ENCODE peak calls at places on chromosomes 4 and X, in eight cellular contexts. Z is fibroblast of pulmonary artery, S is AG09319, K is WTC11, X is AG08396, V is HS-27A, D is ascending aorta, U is midbrain. M is an unnamed sample.

GRCh38 chr4:18390655-18391369 is 369.3 kb upstream of the LCORL start:
- DNase-seq in Z (no peak), S (no peak), K (no peak), X (peak; percentile 3), V (no peak), D (no peak), U (no peak), M (no peak)

GRCh38 chr4:141759796-141760425 is 123.5 kb downstream of the IL15 start:
- DNase-seq in Z (peak; percentile 60), S (no peak), K (no peak), X (no peak), V (no peak), D (no peak), U (no peak), M (peak; percentile 52)

GRCh38 chr4:25760048-25760447 is 102.7 kb downstream of the SEL1L3 start:
- DNase-seq in Z (no peak), S (no peak), K (no peak), X (no peak), V (no peak), D (no peak), U (no peak), M (no peak)

GRCh38 chr4:102599455-102599854 is 98.3 kb downstream of the NFKB1 start:
- DNase-seq in Z (no peak), S (no peak), K (no peak), X (no peak), V (no peak), D (no peak), U (no peak), M (no peak)

GRCh38 chr4:130125468-130125867 is 1029.5 kb downstream of the C4orf33 start:
- DNase-seq in Z (peak; percentile 17), S (no peak), K (no peak), X (no peak), V (no peak), D (no peak), U (peak; percentile 26), M (no peak)

GRCh38 chr4:51870441-51871188 is 27.7 kb downstream of the DCUN1D4 start:
- DNase-seq in Z (no peak), S (no peak), K (no peak), X (no peak), V (no peak), D (no peak), U (no peak), M (no peak)

GRCh38 chrX:1813809-1814208 is 198.9 kb downstream of the ASMT start:
- DNase-seq in Z (no peak), S (no peak), K (no peak), X (no peak), V (no peak), D (no peak), U (no peak), M (no peak)

GRCh38 chrX:54479471-54480122 is 16.4 kb downstream of the FGD1 start:
- DNase-seq in Z (no peak), S (no peak), K (peak; percentile 63), X (no peak), V (no peak), D (no peak), U (no peak), M (no peak)

GRCh38 chr4:54152846-54153600 is 53.1 kb downstream of the GSX2 start:
- DNase-seq in Z (peak; percentile 50), S (peak; percentile 3), K (no peak), X (peak; percentile 77), V (peak; percentile 88), D (no peak), U (no peak), M (peak; percentile 78)

GRCh38 chrX:150446151-150446550 is 83.0 kb downstream of the MAMLD1 start:
- DNase-seq in Z (peak; percentile 34), S (no peak), K (no peak), X (no peak), V (no peak), D (no peak), U (no peak), M (no peak)

GRCh38 chr4:34046580-34046979 is 2197.7 kb downstream of the ARAP2 start:
- DNase-seq in Z (peak; percentile 81), S (peak; percentile 16), K (no peak), X (no peak), V (peak; percentile 9), D (no peak), U (no peak), M (peak; percentile 35)

GRCh38 chr4:89681219-89681618 is 155.7 kb downstream of the SNCA start:
- DNase-seq in Z (no peak), S (no peak), K (peak; percentile 72), X (no peak), V (no peak), D (no peak), U (no peak), M (no peak)

GRCh38 chr4:82017680-82018079 is 356.1 kb downstream of the HNRNPD start:
- DNase-seq in Z (peak; percentile 49), S (no peak), K (no peak), X (no peak), V (no peak), D (no peak), U (no peak), M (peak; percentile 23)

GRCh38 chr4:2768921-2769336 is 12.8 kb upstream of the TNIP2 start:
- DNase-seq in Z (no peak), S (no peak), K (no peak), X (peak; percentile 12), V (no peak), D (no peak), U (no peak), M (no peak)

GRCh38 chrX:69014200-69014599 is 151.1 kb downstream of the PJA1 start:
- DNase-seq in Z (peak; percentile 94), S (no peak), K (no peak), X (no peak), V (no peak), D (no peak), U (no peak), M (peak; percentile 42)

GRCh38 chrX:149497626-149498025 is 7.5 kb downstream of the IDS start:
- DNase-seq in Z (no peak), S (peak; percentile 34), K (no peak), X (peak; percentile 39), V (no peak), D (no peak), U (no peak), M (peak; percentile 78)

GRCh38 chr4:140372607-140373327 is 679 bp upstream of the SCOC start:
- DNase-seq in Z (peak; percentile 28), S (no peak), K (no peak), X (peak; percentile 12), V (no peak), D (no peak), U (peak; percentile 29), M (peak; percentile 4)

GRCh38 chr4:40923326-40924095 is 173.8 kb downstream of the NSUN7 start:
- DNase-seq in Z (no peak), S (no peak), K (no peak), X (no peak), V (no peak), D (no peak), U (peak; percentile 82), M (no peak)

GRCh38 chrX:12360389-12360788 is 222.1 kb downstream of the FRMPD4 start:
- DNase-seq in Z (peak; percentile 70), S (peak; percentile 18), K (no peak), X (no peak), V (peak; percentile 47), D (no peak), U (no peak), M (peak; percentile 82)

GRCh38 chr4:154490589-154491340 is 834 bp downstream of the DCHS2 start:
- DNase-seq in Z (no peak), S (no peak), K (peak; percentile 55), X (no peak), V (no peak), D (no peak), U (no peak), M (no peak)

GRCh38 chr4:165524532-165525190 is 145.9 kb downstream of the CPE start:
- DNase-seq in Z (peak; percentile 73), S (no peak), K (no peak), X (no peak), V (no peak), D (no peak), U (no peak), M (no peak)

GRCh38 chrX:82748901-82749505 is 759.1 kb upstream of the POU3F4 start:
- DNase-seq in Z (no peak), S (no peak), K (no peak), X (no peak), V (no peak), D (no peak), U (no peak), M (no peak)

GRCh38 chr4:92606227-92606626 is 302.5 kb downstream of the GRID2 start:
- DNase-seq in Z (no peak), S (no peak), K (no peak), X (no peak), V (no peak), D (no peak), U (no peak), M (no peak)

GRCh38 chr4:38538517-38538916 is 125.5 kb upstream of the KLF3 start:
- DNase-seq in Z (no peak), S (no peak), K (no peak), X (no peak), V (no peak), D (no peak), U (no peak), M (no peak)

GRCh38 chrX:1794586-1794985 is 179.7 kb downstream of the ASMT start:
- DNase-seq in Z (no peak), S (no peak), K (no peak), X (no peak), V (no peak), D (no peak), U (no peak), M (no peak)

GRCh38 chr4:70336043-70336442 is 1.3 kb downstream of the CABS1 start:
- DNase-seq in Z (no peak), S (no peak), K (no peak), X (no peak), V (no peak), D (no peak), U (no peak), M (no peak)

GRCh38 chrX:78140206-78140605 is 756 bp upstream of the TAF9B start:
- DNase-seq in Z (no peak), S (no peak), K (no peak), X (no peak), V (no peak), D (no peak), U (no peak), M (no peak)

M was measured in EH.